ENCODE peak calls at places on chromosome 14, in four cellular contexts. I is heart right ventricle, F is cardiac muscle cell, L is stomach. O is an unnamed sample. For H3K4me1, the result is how much of the 10 kb centered on the place peaks cover.

GRCh38 chr14:92105073-92105844 is 1.1 kb downstream of the ATXN3 start:
- DNase-seq in L (no peak), F (no peak), I (no peak), O (no peak)

GRCh38 chr14:103508521-103508920 is 14.1 kb downstream of the CKB start:
- DNase-seq in I (no peak), L (no peak), F (no peak), O (no peak)

GRCh38 chr14:97379091-97379531 is 581.9 kb downstream of the VRK1 start:
- DNase-seq in I (no peak), F (no peak), L (no peak), O (no peak)

GRCh38 chr14:67853207-67853606 is 33.6 kb downstream of the RAD51B start:
- DNase-seq in L (no peak), I (no peak), F (no peak), O (no peak)

GRCh38 chr14:90850487-90850886 is 34.3 kb upstream of the TTC7B start:
- DNase-seq in F (no peak), L (no peak), I (no peak), O (no peak)

GRCh38 chr14:104181761-104182530 is 43.6 kb downstream of the KIF26A start:
- DNase-seq in F (no peak), L (no peak), I (no peak), O (no peak)

GRCh38 chr14:103867523-103867953 is 20.2 kb upstream of the PPP1R13B start:
- DNase-seq in F (peak), L (peak), I (peak), O (peak)

GRCh38 chr14:99509871-99510555 is 28.8 kb downstream of the CCNK start:
- DNase-seq in F (no peak), I (no peak), L (no peak), O (no peak)

GRCh38 chr14:103483600-103483999 is 39.0 kb downstream of the CKB start:
- DNase-seq in I (no peak), L (peak), F (no peak), O (no peak)

GRCh38 chr14:92890830-92891598 is 31.9 kb upstream of the CHGA start:
- DNase-seq in L (no peak), I (no peak), F (no peak), O (no peak)

GRCh38 chr14:26738571-26738970 is 140.7 kb upstream of the NOVA1 start:
- DNase-seq in F (no peak), I (no peak), L (no peak), O (no peak)

GRCh38 chr14:22388669-22389625 is 200.1 kb downstream of the DAD1 start:
- DNase-seq in F (no peak), L (no peak), I (no peak), O (no peak)

GRCh38 chr14:29227631-29228030 is 461.0 kb downstream of the FOXG1 start:
- DNase-seq in L (no peak), F (no peak), I (no peak), O (no peak)

GRCh38 chr14:23186913-23187654 is 3.6 kb upstream of the SLC7A8 start:
- DNase-seq in I (no peak), F (peak), L (peak), O (no peak)

GRCh38 chr14:89481167-89481566 is 64.1 kb upstream of the FOXN3 start:
- DNase-seq in I (peak), F (no peak), L (no peak), O (no peak)

GRCh38 chr14:23556700-23557440 is 799 bp downstream of the THTPA start:
- DNase-seq in F (no peak), I (no peak), L (no peak), O (no peak)

GRCh38 chr14:67609642-67610310 is 9.7 kb upstream of the PIGH start:
- DNase-seq in L (no peak), I (no peak), F (no peak), O (no peak)

GRCh38 chr14:84874436-84874835 is 655.5 kb upstream of the FLRT2 start:
- DNase-seq in F (no peak), I (no peak), L (no peak), O (no peak)

GRCh38 chr14:99230271-99231141 is 41.5 kb downstream of the BCL11B start:
- DNase-seq in F (no peak), L (no peak), I (no peak), O (no peak)

DNA sequence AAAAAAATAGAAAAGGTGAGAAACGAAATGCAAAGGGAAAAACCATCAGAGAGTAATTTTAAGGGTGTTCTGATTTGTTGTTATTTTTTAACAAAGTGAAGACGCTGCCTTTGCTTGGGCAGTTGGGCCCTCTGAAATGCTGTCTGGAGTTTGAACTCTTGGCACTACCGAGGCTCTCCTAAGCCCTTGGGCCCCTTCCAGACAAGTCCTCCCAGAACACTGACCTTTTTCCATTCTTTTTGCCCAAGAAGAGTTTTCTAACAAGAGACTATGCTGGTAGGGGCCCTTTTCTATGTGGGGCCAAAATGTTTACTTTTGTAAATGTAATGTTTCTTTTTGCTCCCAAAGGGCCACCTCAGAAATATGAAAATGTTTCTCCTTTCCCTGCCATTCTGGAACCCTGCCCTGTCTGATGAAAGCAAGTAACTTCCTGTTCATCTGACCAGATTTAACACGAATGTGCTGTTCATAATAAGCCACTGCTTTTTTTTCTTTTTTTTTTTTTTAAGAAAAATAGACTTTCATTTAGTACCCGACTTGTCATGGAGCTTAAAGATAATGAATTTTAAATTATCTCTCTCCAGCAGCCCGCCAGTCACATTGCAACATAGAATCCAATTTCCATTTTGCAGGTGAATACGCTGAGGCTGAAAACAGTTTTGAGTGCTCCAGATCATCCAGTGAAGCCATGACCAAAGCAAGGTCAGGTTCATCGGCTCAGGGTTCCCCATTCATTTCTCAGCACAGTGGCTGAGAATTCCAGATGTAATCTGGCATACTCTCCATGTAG is 170.0 kb downstream of the DPF3 start:
- DNase-seq in L (no peak), I (no peak), F (no peak), O (no peak)
- H3K4me1 ChIP-seq in L (under half), I (under half), F (under half), O (under half)

GRCh38 chr14:25032092-25032784 is 17.7 kb downstream of the STXBP6 start:
- DNase-seq in F (no peak), I (no peak), L (no peak), O (no peak)
- H3K27ac ChIP-seq in F (no peak), I (no peak), L (no peak), O (no peak)

GRCh38 chr14:52873096-52873495 is 77.8 kb downstream of the FERMT2 start:
- DNase-seq in L (no peak), F (no peak), I (no peak), O (no peak)
- H3K4me1 ChIP-seq in L (under half), F (under half), I (under half), O (under half)

DNA sequence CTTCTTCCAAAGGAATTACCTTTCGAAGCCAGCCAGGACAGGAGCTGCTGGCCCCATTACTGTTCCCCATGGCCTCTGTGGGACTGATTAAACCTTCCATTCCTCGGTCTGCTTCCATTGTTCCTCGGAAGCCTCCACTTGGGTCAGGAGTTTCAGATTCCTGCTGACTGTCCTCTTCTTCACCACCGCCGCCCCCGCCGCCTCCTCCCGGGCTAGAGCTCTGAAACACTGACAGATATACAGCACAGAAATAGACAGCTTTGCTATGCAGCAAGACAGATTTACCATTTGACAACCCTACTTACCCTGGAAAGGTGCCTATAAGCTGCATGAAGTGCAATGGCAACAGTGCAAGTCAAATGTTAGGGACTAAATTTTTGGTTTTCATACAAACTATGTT is 21.8 kb downstream of the ZC2HC1C start:
- DNase-seq in I (no peak), L (no peak), F (no peak), O (no peak)
- H3K27ac ChIP-seq in I (no peak), L (no peak), F (no peak), O (no peak)

GRCh38 chr14:94571950-94572349 is 9.3 kb upstream of the SERPINA5 start:
- DNase-seq in L (no peak), I (no peak), F (no peak), O (no peak)
- H3K4me1 ChIP-seq in L (under half), I (under half), F (under half), O (under half)

DNA sequence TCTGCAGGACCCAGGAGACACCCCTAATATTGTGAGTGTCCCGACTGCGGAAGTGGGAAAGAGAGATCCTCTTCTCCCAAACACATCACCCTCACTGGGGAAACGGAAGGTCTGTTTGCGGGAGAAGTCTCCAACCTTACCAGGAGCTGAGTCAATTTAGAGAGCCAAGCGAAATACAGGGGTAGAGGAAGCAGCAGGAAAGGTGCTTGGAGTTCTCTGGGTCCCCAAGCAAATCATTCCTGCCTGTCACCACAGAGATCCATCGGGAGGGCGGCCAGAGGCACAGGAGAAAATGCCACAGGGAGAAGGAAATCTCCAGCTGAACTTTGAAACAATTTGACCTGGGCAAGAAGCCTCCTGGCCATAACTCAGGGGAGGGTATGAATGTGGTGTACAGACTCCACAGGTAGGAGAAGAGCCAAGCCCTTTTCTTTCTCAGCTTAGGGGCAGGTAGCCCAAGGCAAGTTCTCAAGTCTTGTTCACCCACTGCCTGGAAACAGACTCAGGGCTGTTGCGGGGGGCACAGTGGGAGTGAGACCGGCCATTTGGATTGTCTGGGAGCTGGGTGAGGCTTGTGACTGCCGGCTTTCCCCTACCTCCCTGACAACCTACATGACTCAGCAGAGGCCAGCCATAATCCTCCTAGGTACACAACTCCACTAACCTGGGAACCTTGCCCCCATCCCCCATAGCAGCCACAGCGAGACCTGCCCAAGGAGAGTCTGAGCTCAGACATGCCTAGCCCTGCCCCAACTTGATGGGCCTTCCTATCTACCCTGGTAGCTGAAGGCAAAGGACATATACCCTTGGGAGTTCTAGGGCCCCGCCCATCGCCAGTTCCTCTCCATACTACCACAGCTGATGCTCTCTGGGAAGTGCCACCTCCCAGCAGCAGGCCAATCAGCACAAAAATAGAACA is 211.9 kb upstream of the ARHGAP5 start:
- DNase-seq in L (no peak), I (no peak), F (no peak), O (no peak)
- H3K27ac ChIP-seq in L (no peak), I (no peak), F (no peak), O (no peak)

O was measured in lung.